ENCODE peak calls at places on chromosomes 2 and 18, in four cellular contexts. E is heart left ventricle, G is colonic mucosa, Q is heart right ventricle. B is an unnamed sample.

GRCh38 chr2:68832161-68832869 is 38.9 kb downstream of the BMP10 start:
- DNase-seq in E (peak; percentile 70), G (peak; percentile 44), Q (peak; percentile 78), B (no peak)

GRCh38 chr2:111678651-111679050 is 205.3 kb downstream of the ANAPC1 start:
- DNase-seq in E (no peak), G (no peak), Q (no peak), B (no peak)

GRCh38 chr2:7010376-7010775 is 93.2 kb downstream of the RNF144A start:
- DNase-seq in E (no peak), G (no peak), Q (peak; percentile 51), B (no peak)

GRCh38 chr2:115234175-115234574 is 791.7 kb downstream of the DPP10 start:
- DNase-seq in E (no peak), G (no peak), Q (no peak), B (no peak)

GRCh38 chr18:13292736-13293135 is 74.2 kb downstream of the LDLRAD4 start:
- DNase-seq in E (no peak), G (no peak), Q (no peak), B (no peak)

GRCh38 chr2:13884271-13884976 is 748.1 kb upstream of the LRATD1 start:
- DNase-seq in E (no peak), G (no peak), Q (no peak), B (no peak)

GRCh38 chr2:227473019-227473461 is 1.1 kb downstream of the AGFG1 start:
- DNase-seq in E (no peak), G (no peak), Q (no peak), B (no peak)

GRCh38 chr18:46073474-46074331 is 1.6 kb upstream of the PSTPIP2 start:
- DNase-seq in E (no peak), G (peak; percentile 70), Q (peak; percentile 64), B (peak; percentile 24)

GRCh38 chr2:138090330-138090729 is 126.1 kb downstream of the HNMT start:
- DNase-seq in E (no peak), G (peak; percentile 32), Q (no peak), B (no peak)

GRCh38 chr18:12518326-12518725 is 110.6 kb downstream of the PRELID3A start:
- DNase-seq in E (no peak), G (no peak), Q (no peak), B (no peak)

GRCh38 chr2:127106457-127106997 is 427 bp downstream of the BIN1 start:
- DNase-seq in E (peak; percentile 32), G (no peak), Q (no peak), B (peak; percentile 22)

GRCh38 chr2:64697286-64698023 is 43.7 kb upstream of the SERTAD2 start:
- DNase-seq in E (no peak), G (no peak), Q (no peak), B (no peak)

GRCh38 chr18:22667616-22668422 is 250.1 kb upstream of the CTAGE1 start:
- DNase-seq in E (no peak), G (no peak), Q (no peak), B (no peak)

GRCh38 chr2:101197215-101197745 is 46.1 kb upstream of the TBC1D8 start:
- DNase-seq in E (no peak), G (no peak), Q (no peak), B (no peak)

GRCh38 chr2:198774576-198774975 is 683.2 kb downstream of the SATB2 start:
- DNase-seq in E (no peak), G (no peak), Q (no peak), B (no peak)

GRCh38 chr2:47014564-47015051 is 99.0 kb upstream of the MCFD2 start:
- DNase-seq in E (no peak), G (no peak), Q (no peak), B (no peak)

GRCh38 chr2:235951980-235952379 is 216.2 kb downstream of the GBX2 start:
- DNase-seq in E (no peak), G (no peak), Q (no peak), B (no peak)

GRCh38 chr2:124147552-124147951 is 122.5 kb downstream of the CNTNAP5 start:
- DNase-seq in E (no peak), G (no peak), Q (no peak), B (no peak)

GRCh38 chr2:148756292-148756975 is 111.9 kb downstream of the EPC2 start:
- DNase-seq in E (no peak), G (no peak), Q (no peak), B (no peak)

GRCh38 chr2:55159037-55159651 is 72.9 kb downstream of the CLHC1 start:
- DNase-seq in E (peak; percentile 74), G (no peak), Q (peak; percentile 76), B (no peak)

DNA sequence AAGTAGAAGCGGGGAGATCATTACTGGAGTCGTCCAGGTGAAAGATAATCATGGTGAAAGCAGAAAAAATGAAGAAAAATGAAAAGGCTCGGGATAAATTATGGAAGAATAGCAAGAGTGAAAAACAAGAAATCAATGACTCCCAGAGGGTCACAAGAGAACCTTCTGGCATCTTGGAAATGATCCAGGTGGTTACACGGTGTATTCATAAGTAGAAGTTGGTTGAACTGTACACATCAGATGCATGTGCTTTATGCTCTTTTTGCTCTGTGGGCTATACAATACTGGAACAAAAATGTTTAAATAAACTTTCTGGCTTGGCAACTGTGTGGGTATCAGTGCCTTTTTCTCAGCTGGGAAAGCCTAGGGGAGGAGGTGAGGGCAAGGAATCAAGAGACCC is 348.9 kb downstream of the RND3 start:
- DNase-seq in E (no peak), G (no peak), Q (no peak), B (no peak)
- TF ChIP-seq CTCF in E (no peak), G (no peak), Q (no peak), B (no peak)

DNA sequence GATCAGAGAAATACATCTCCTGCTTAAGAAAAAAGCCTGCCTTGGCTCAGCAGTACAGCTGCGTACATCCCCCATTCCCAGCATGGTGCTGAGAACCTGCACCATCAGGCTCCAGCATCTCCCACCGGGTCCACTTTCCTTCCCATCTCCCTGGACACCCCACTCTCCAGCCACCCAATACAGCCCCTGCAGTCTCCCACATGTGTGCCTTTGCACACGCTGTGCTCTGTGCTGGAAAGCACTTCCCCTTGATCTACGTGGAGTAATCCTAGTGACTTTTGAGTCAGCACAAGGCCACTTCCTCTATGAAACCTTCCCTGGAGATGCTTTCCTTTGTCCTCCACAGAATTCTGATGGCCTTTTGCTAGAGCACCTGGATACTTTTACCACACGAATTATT is 17.0 kb downstream of the STAT1 start:
- DNase-seq in E (no peak), G (no peak), Q (no peak), B (no peak)
- H3K36me3 ChIP-seq in E (peaks cover 37% of the 10 kb centered on the region), G (peaks cover 50% of the 10 kb centered on the region), Q (peaks cover 100% of the 10 kb centered on the region), B (peaks cover 62% of the 10 kb centered on the region)

GRCh38 chr2:159615936-159616733 is at the start of gene BAZ2B:
- DNase-seq in E (peak; percentile 51), G (peak; percentile 65), Q (peak; percentile 61), B (peak; percentile 33)

GRCh38 chr2:159614534-159615186 is 1.7 kb downstream of the BAZ2B start:
- DNase-seq in E (no peak), G (no peak), Q (no peak), B (no peak)

GRCh38 chr2:159617651-159618050 is 1.3 kb upstream of the BAZ2B start:
- DNase-seq in E (no peak), G (peak; percentile 44), Q (peak; percentile 26), B (peak; percentile 52)

GRCh38 chr2:159615187-159615935 is 987 bp downstream of the BAZ2B start:
- DNase-seq in E (peak; percentile 93), G (peak; percentile 91), Q (peak; percentile 95), B (peak; percentile 85)

GRCh38 chr2:159617080-159617479 is 732 bp upstream of the BAZ2B start:
- DNase-seq in E (no peak), G (no peak), Q (no peak), B (no peak)
- H3K4me3 ChIP-seq in E (peak overlapping the region; percentile 61), G (peak overlapping the region; percentile 60), Q (peak overlapping the region; percentile 58), B (peak overlapping the region; percentile 82)

GRCh38 chr18:5604778-5605177 is 61.0 kb upstream of the EPB41L3 start:
- DNase-seq in E (no peak), G (no peak), Q (no peak), B (no peak)

GRCh38 chr18:5601188-5601624 is 57.4 kb upstream of the EPB41L3 start:
- DNase-seq in E (no peak), G (no peak), Q (no peak), B (no peak)

GRCh38 chr18:5596585-5596984 is 52.8 kb upstream of the EPB41L3 start:
- DNase-seq in E (no peak), G (no peak), Q (no peak), B (no peak)

GRCh38 chr18:5603153-5603552 is 59.4 kb upstream of the EPB41L3 start:
- DNase-seq in E (no peak), G (no peak), Q (no peak), B (no peak)

DNA sequence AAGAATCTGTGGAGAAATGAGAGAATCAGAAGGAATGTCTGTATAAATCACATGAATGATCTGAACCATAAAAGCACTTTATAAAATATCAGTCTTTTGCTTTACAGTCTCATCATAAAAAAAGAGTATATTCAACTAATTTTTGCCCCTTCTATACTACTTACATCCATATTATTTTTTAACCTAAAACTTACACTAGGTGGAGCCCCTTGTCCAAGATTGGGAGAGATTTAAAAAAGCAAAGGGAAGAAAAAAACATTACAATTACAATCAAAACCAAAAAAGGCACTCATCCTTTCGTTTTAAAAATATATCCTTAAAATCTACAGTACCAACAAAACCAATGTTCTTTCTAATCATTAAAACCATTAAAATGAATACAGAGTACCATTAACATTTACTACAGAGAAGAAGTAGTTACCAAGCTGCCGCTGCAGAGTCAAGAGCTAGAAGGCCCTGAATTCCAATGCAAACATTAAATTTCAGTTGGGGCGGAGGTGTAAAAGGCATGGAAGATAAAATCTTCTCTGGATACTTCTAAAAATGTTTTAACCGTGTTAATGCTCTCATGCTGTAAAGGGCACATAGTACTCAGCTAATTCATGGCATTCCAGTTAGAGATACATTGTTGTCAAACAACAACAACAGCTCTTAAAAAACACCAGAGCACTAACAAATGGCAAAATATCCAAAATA is 56.7 kb upstream of the EPB41L3 start:
- DNase-seq in E (no peak), G (no peak), Q (no peak), B (no peak)
- TF ChIP-seq CTCF in E (peak; percentile 55), G (peak; percentile 16), Q (peak; percentile 48), B (no peak)

B was measured in BE2C.